ENCODE peak calls at places on chromosomes 11 and 22, in five cellular contexts. D is psoas muscle, Y is COR-L47, A is A549, Z is GM06990. W is an unnamed sample.

GRCh38 chr22:20205964-20206708 is 55.3 kb upstream of the CCDC188 start:
- DNase-seq in D (peak), Y (no peak), A (peak), Z (peak), W (peak)

GRCh38 chr11:121328967-121329653 is 36.5 kb downstream of the SC5D start:
- DNase-seq in D (no peak), Y (no peak), A (no peak), Z (peak), W (no peak)

GRCh38 chr11:69656536-69657455 is 15.8 kb downstream of the CCND1 start:
- DNase-seq in D (peak), Y (no peak), A (no peak), Z (no peak), W (no peak)

GRCh38 chr11:96162816-96163499 is 180.0 kb downstream of the MAML2 start:
- DNase-seq in D (no peak), Y (no peak), A (no peak), Z (no peak), W (no peak)

GRCh38 chr11:71206186-71206585 is 46.2 kb downstream of the SHANK2 start:
- DNase-seq in D (peak), Y (no peak), A (no peak), Z (no peak), W (no peak)

GRCh38 chr11:44979536-44980399 is 29.1 kb upstream of the TP53I11 start:
- DNase-seq in D (no peak), Y (peak), A (peak), Z (no peak), W (no peak)

GRCh38 chr11:8577791-8578581 is 16.0 kb downstream of the STK33 start:
- DNase-seq in D (no peak), Y (no peak), A (no peak), Z (no peak), W (no peak)

GRCh38 chr11:18140145-18140544 is 7.8 kb downstream of the MRGPRX3 start:
- DNase-seq in D (no peak), Y (no peak), A (no peak), Z (no peak), W (no peak)

GRCh38 chr22:40193429-40194421 is 16.0 kb downstream of the TNRC6B start:
- DNase-seq in D (no peak), Y (no peak), A (peak), Z (no peak), W (no peak)

W was measured in GM10248.